ENCODE peak calls at places on chromosome 16, in four cellular contexts. X is GDM1, G is neural progenitor cell, O is iris pigment epithelial cell. U is an unnamed sample.

GRCh38 chr16:8878523-8878911 is 3.6 kb upstream of the LITAFD start:
- DNase-seq in O (peak), X (no peak), G (no peak), U (peak)

GRCh38 chr16:1532081-1532760 is 1.2 kb upstream of the TMEM204 start:
- DNase-seq in O (peak), X (no peak), G (no peak), U (no peak)

GRCh38 chr16:84849751-84850150 is 30.0 kb downstream of the CRISPLD2 start:
- DNase-seq in X (no peak), O (no peak), G (no peak), U (no peak)

GRCh38 chr16:73058616-73059409 is 10.9 kb upstream of the ZFHX3 start:
- DNase-seq in G (peak), X (no peak), O (peak), U (peak)

GRCh38 chr16:86396318-86396882 is 113.9 kb upstream of the FOXF1 start:
- DNase-seq in X (no peak), G (no peak), O (peak), U (peak)

GRCh38 chr16:89346869-89347268 is 129.4 kb downstream of the ZNF778 start:
- DNase-seq in G (no peak), O (no peak), X (no peak), U (no peak)

GRCh38 chr16:27636453-27637200 is 86.7 kb downstream of the KATNIP start:
- DNase-seq in G (peak), X (no peak), O (no peak), U (no peak)

GRCh38 chr16:49696414-49697101 is 159.4 kb downstream of the ZNF423 start:
- DNase-seq in O (no peak), X (no peak), G (peak), U (peak)

GRCh38 chr16:49484454-49484853 is 110.8 kb downstream of the C16orf78 start:
- DNase-seq in X (no peak), G (peak), O (no peak), U (peak)

GRCh38 chr16:81931927-81932326 is 79.3 kb downstream of the SDR42E1 start:
- DNase-seq in X (no peak), G (no peak), O (no peak), U (no peak)

GRCh38 chr16:86665319-86665675 is 86.9 kb downstream of the FOXL1 start:
- DNase-seq in G (no peak), O (peak), X (no peak), U (peak)

GRCh38 chr16:71441348-71441781 is 489 bp downstream of the TLE7 start:
- DNase-seq in X (no peak), G (no peak), O (no peak), U (no peak)

GRCh38 chr16:29809850-29810698 is 1.9 kb upstream of the PRRT2 start:
- DNase-seq in X (no peak), G (peak), O (no peak), U (peak)

GRCh38 chr16:14309906-14310305 is 238.8 kb downstream of the MRTFB start:
- DNase-seq in X (no peak), O (peak), G (no peak), U (peak)

GRCh38 chr16:79334127-79334526 is 266.4 kb downstream of the MAF start:
- DNase-seq in O (no peak), G (peak), X (no peak), U (no peak)

GRCh38 chr16:637081-638018 is 1.2 kb upstream of the METTL26 start:
- DNase-seq in X (peak), G (peak), O (peak), U (peak)

GRCh38 chr16:17273142-17273561 is 197.6 kb downstream of the XYLT1 start:
- DNase-seq in O (peak), G (no peak), X (no peak), U (peak)

GRCh38 chr16:77298638-77299360 is 99.6 kb downstream of the SYCE1L start:
- DNase-seq in G (no peak), X (no peak), O (peak), U (peak)

GRCh38 chr16:66099261-66099660 is 267.2 kb upstream of the CDH5 start:
- DNase-seq in G (no peak), X (no peak), O (no peak), U (no peak)

GRCh38 chr16:58200398-58200797 is 2.5 kb upstream of the CSNK2A2 start:
- DNase-seq in G (no peak), O (no peak), X (no peak), U (no peak)

GRCh38 chr16:85172465-85173071 is 60.3 kb upstream of the CIBAR2 start:
- DNase-seq in X (no peak), O (peak), G (peak), U (no peak)

GRCh38 chr16:56547949-56548567 is 16.8 kb upstream of the MT4 start:
- DNase-seq in G (no peak), X (no peak), O (no peak), U (no peak)

GRCh38 chr16:88453621-88454314 is 688 bp downstream of the ZFPM1 start:
- DNase-seq in X (no peak), G (peak), O (peak), U (peak)

GRCh38 chr16:4733747-4734062 is 366 bp downstream of the ANKS3 start:
- DNase-seq in X (no peak), O (no peak), G (no peak), U (no peak)

GRCh38 chr16:86062271-86062965 is 163.5 kb downstream of the IRF8 start:
- DNase-seq in G (no peak), O (no peak), X (no peak), U (no peak)

GRCh38 chr16:79415983-79416641 is 184.4 kb downstream of the MAF start:
- DNase-seq in O (no peak), X (no peak), G (no peak), U (no peak)

GRCh38 chr16:82440336-82440735 is 186.4 kb upstream of the CDH13 start:
- DNase-seq in O (no peak), G (peak), X (no peak), U (no peak)

GRCh38 chr16:67883872-67884261 is 818 bp upstream of the NRN1L start:
- DNase-seq in O (peak), X (no peak), G (peak), U (peak)

GRCh38 chr16:78297066-78297666 is 197.7 kb downstream of the WWOX start:
- DNase-seq in G (no peak), X (no peak), O (no peak), U (no peak)

GRCh38 chr16:67544329-67544841 is 15.8 kb downstream of the RIPOR1 start:
- DNase-seq in G (no peak), X (no peak), O (no peak), U (no peak)